ENCODE peak calls at places on chromosomes 12 and 14, in five cellular contexts. D is NCI-H2081; N is activated CD4-positive, CD25-positive, alpha-beta regulatory T cell treated with anti-CD3 and anti-CD28 coated beads, Interleukin-2, amount 50 U/mL, for 16 hours; B is stimulated activated CD8-positive, alpha-beta memory T cell treated with anti-CD3 and anti-CD28 coated beads, Interleukin-15, amount 100 ng/mL, for 24 hours; Y is HuH-7.5. H is an unnamed sample.

GRCh38 chr12:18658829-18659228 is 79.0 kb downstream of the PLCZ1 start:
- DNase-seq in D (no peak), N (no peak), B (no peak), Y (no peak), H (no peak)

GRCh38 chr12:132622437-132623071 is 4.0 kb downstream of the P2RX2 start:
- DNase-seq in D (no peak), N (no peak), B (no peak), Y (no peak), H (no peak)

GRCh38 chr12:3271639-3272038 is 194.5 kb downstream of the TSPAN9 start:
- DNase-seq in D (no peak), N (no peak), B (no peak), Y (no peak), H (no peak)

GRCh38 chr12:67758119-67758873 is 109.8 kb downstream of the DYRK2 start:
- DNase-seq in D (no peak), N (no peak), B (no peak), Y (no peak), H (no peak)

GRCh38 chr12:47264951-47265350 is 185.2 kb upstream of the AMIGO2 start:
- DNase-seq in D (no peak), N (no peak), B (no peak), Y (no peak), H (no peak)

GRCh38 chr12:19841451-19841850 is 402.2 kb downstream of the AEBP2 start:
- DNase-seq in D (no peak), N (no peak), B (no peak), Y (no peak), H (no peak)

GRCh38 chr12:113610698-113611097 is 139.0 kb upstream of the LHX5 start:
- DNase-seq in D (no peak), N (no peak), B (no peak), Y (no peak), H (no peak)

GRCh38 chr12:28601659-28602058 is 411.4 kb downstream of the CCDC91 start:
- DNase-seq in D (no peak), N (no peak), B (no peak), Y (no peak), H (no peak)

GRCh38 chr14:92939699-92940098 is 16.7 kb downstream of the CHGA start:
- DNase-seq in D (no peak), N (no peak), B (no peak), Y (no peak), H (no peak)

GRCh38 chr12:48796976-48797375 is 8.1 kb upstream of the ADCY6 start:
- DNase-seq in D (no peak), N (no peak), B (no peak), Y (no peak), H (no peak)

GRCh38 chr12:12813120-12814101 is at the start of gene DDX47:
- DNase-seq in D (peak; percentile 94), N (peak; percentile 95), B (peak; percentile 98), Y (peak; percentile 79), H (peak; percentile 95)

GRCh38 chr12:98243190-98243589 is 272.2 kb upstream of the TMPO start:
- DNase-seq in D (no peak), N (no peak), B (no peak), Y (no peak), H (no peak)

GRCh38 chr14:60508707-60509437 is at the start of gene SIX6:
- DNase-seq in D (peak; percentile 81), N (no peak), B (no peak), Y (no peak), H (peak; percentile 76)

GRCh38 chr12:130111965-130112496 is 50.2 kb upstream of the FZD10 start:
- DNase-seq in D (no peak), N (no peak), B (no peak), Y (no peak), H (no peak)

GRCh38 chr14:94115068-94115591 is 4.6 kb downstream of the IFI27 start:
- DNase-seq in D (no peak), N (no peak), B (no peak), Y (no peak), H (no peak)

GRCh38 chr12:45234134-45234865 is 18.4 kb downstream of the ANO6 start:
- DNase-seq in D (no peak), N (no peak), B (no peak), Y (no peak), H (no peak)

GRCh38 chr12:70829070-70829469 is 91.5 kb downstream of the PTPRR start:
- DNase-seq in D (no peak), N (no peak), B (no peak), Y (no peak), H (no peak)

GRCh38 chr12:8145754-8146415 is 10.9 kb upstream of the ZNF705A start:
- DNase-seq in D (no peak), N (no peak), B (no peak), Y (no peak), H (no peak)

GRCh38 chr12:126093911-126094310 is 1028.7 kb downstream of the AACS start:
- DNase-seq in D (no peak), N (no peak), B (no peak), Y (no peak), H (no peak)

GRCh38 chr12:120688527-120689071 is 1.6 kb downstream of the MLEC start:
- DNase-seq in D (no peak), N (no peak), B (no peak), Y (no peak), H (no peak)

GRCh38 chr12:48068457-48068856 is 37.4 kb downstream of the SENP1 start:
- DNase-seq in D (no peak), N (no peak), B (no peak), Y (no peak), H (no peak)

GRCh38 chr12:11877869-11878780 is 192.6 kb upstream of the BCL2L14 start:
- DNase-seq in D (peak; percentile 89), N (no peak), B (no peak), Y (no peak), H (no peak)

GRCh38 chr12:52633383-52633782 is 15.0 kb upstream of the KRT73 start:
- DNase-seq in D (no peak), N (no peak), B (no peak), Y (no peak), H (no peak)

GRCh38 chr12:19916193-19916498 is 452.2 kb upstream of the PDE3A start:
- DNase-seq in D (peak; percentile 36), N (no peak), B (no peak), Y (no peak), H (no peak)

GRCh38 chr12:79381246-79382208 is 309.2 kb downstream of the PAWR start:
- DNase-seq in D (peak; percentile 93), N (no peak), B (no peak), Y (no peak), H (no peak)

GRCh38 chr12:4954632-4955354 is 45.1 kb downstream of the KCNA1 start:
- DNase-seq in D (no peak), N (no peak), B (no peak), Y (no peak), H (peak; percentile 49)

GRCh38 chr14:90900712-90901111 is 84.5 kb upstream of the TTC7B start:
- DNase-seq in D (no peak), N (no peak), B (no peak), Y (no peak), H (no peak)

GRCh38 chr12:112537710-112538396 is 119.1 kb downstream of the PTPN11 start:
- DNase-seq in D (no peak), N (no peak), B (no peak), Y (no peak), H (no peak)

GRCh38 chr12:125983784-125984510 is 918.7 kb downstream of the AACS start:
- DNase-seq in D (no peak), N (no peak), B (no peak), Y (no peak), H (no peak)

GRCh38 chr14:20609215-20610001 is 18.2 kb upstream of the RNASE12 start:
- DNase-seq in D (peak; percentile 78), N (peak; percentile 50), B (no peak), Y (peak; percentile 57), H (peak; percentile 70)

GRCh38 chr14:69636051-69636639 is 24.7 kb downstream of the SUSD6 start:
- DNase-seq in D (peak; percentile 58), N (no peak), B (no peak), Y (no peak), H (no peak)

GRCh38 chr12:108193922-108194321 is 64.8 kb downstream of the WSCD2 start:
- DNase-seq in D (peak; percentile 16), N (no peak), B (no peak), Y (peak; percentile 44), H (peak; percentile 13)